ENCODE peak calls at places on chromosomes 7 and 10, in nine cellular contexts. F, Z, R, T, D, M, O, N and S are unnamed samples.
A peak's percentile ranks its signal among the peaks of the same experiment; 100 is the strongest.

GRCh38 chr7:55254596-55255500 is 110.3 kb upstream of the LANCL2 start:
- DNase-seq in F (peak; percentile 86), Z (peak; percentile 60), R (peak; percentile 77), T (peak; percentile 72), D (peak; percentile 81), M (peak; percentile 73), O (peak; percentile 69), N (peak; percentile 90), S (peak; percentile 68)

GRCh38 chr7:148783801-148784527 is 85.3 kb downstream of the CUL1 start:
- DNase-seq in F (no peak), Z (no peak), R (no peak), T (no peak), D (no peak), M (no peak), O (no peak), N (no peak), S (no peak)

GRCh38 chr10:88505680-88506215 is 77.4 kb downstream of the RNLS start:
- DNase-seq in F (no peak), Z (no peak), R (no peak), T (no peak), D (peak; percentile 13), M (no peak), O (no peak), N (no peak), S (no peak)

GRCh38 chr7:135321556-135321955 is 87.9 kb downstream of the STRA8 start:
- DNase-seq in F (no peak), Z (peak; percentile 5), R (peak; percentile 82), T (peak; percentile 68), D (peak; percentile 13), M (no peak), O (no peak), N (no peak), S (peak; percentile 82)

GRCh38 chr10:78336402-78336791 is 302.7 kb downstream of the RPS24 start:
- DNase-seq in F (no peak), Z (peak; percentile 79), R (no peak), T (peak; percentile 87), D (no peak), M (no peak), O (no peak), N (no peak), S (peak; percentile 67)

GRCh38 chr10:74889662-74889998 is 63.2 kb downstream of the KAT6B start:
- DNase-seq in F (no peak), Z (no peak), R (no peak), T (no peak), D (no peak), M (no peak), O (no peak), N (no peak), S (no peak)

GRCh38 chr7:7970620-7971307 is 2.2 kb downstream of the GLCCI1 start:
- DNase-seq in F (no peak), Z (no peak), R (peak; percentile 83), T (peak; percentile 13), D (peak; percentile 50), M (peak; percentile 44), O (no peak), N (peak; percentile 48), S (no peak)

GRCh38 chr10:71756441-71757191 is 16.7 kb downstream of the VSIR start:
- DNase-seq in F (no peak), Z (no peak), R (no peak), T (no peak), D (no peak), M (no peak), O (no peak), N (no peak), S (no peak)

GRCh38 chr10:98170249-98171117 is 36.0 kb downstream of the R3HCC1L start:
- DNase-seq in F (peak; percentile 38), Z (no peak), R (peak; percentile 56), T (peak; percentile 68), D (peak; percentile 79), M (peak; percentile 16), O (peak; percentile 14), N (peak; percentile 59), S (peak; percentile 70)

GRCh38 chr10:75187961-75188426 is 22.6 kb upstream of the VDAC2 start:
- DNase-seq in F (peak; percentile 68), Z (no peak), R (peak; percentile 62), T (peak; percentile 81), D (peak; percentile 48), M (no peak), O (peak; percentile 55), N (peak; percentile 68), S (peak; percentile 79)

GRCh38 chr7:30902466-30902865 is 9.2 kb upstream of the AQP1 start:
- DNase-seq in F (no peak), Z (no peak), R (no peak), T (no peak), D (no peak), M (no peak), O (no peak), N (no peak), S (no peak)

GRCh38 chr10:11745045-11745444 is 2.9 kb downstream of the ECHDC3 start:
- DNase-seq in F (no peak), Z (no peak), R (no peak), T (no peak), D (no peak), M (no peak), O (no peak), N (no peak), S (no peak)

GRCh38 chr7:34315032-34315431 is 343.0 kb upstream of the NPSR1 start:
- DNase-seq in F (no peak), Z (peak; percentile 55), R (no peak), T (peak; percentile 92), D (no peak), M (no peak), O (no peak), N (no peak), S (peak; percentile 88)

GRCh38 chr10:131184503-131184902 is 127.0 kb downstream of the TCERG1L start:
- DNase-seq in F (no peak), Z (no peak), R (no peak), T (no peak), D (no peak), M (no peak), O (no peak), N (no peak), S (no peak)

GRCh38 chr7:139886206-139886605 is 57.1 kb downstream of the TBXAS1 start:
- DNase-seq in F (no peak), Z (no peak), R (no peak), T (no peak), D (no peak), M (no peak), O (no peak), N (no peak), S (no peak)

GRCh38 chr7:31883761-31884164 is 186.4 kb downstream of the PDE1C start:
- DNase-seq in F (no peak), Z (peak; percentile 61), R (no peak), T (peak; percentile 76), D (no peak), M (peak; percentile 80), O (no peak), N (no peak), S (peak; percentile 70)

GRCh38 chr10:17175551-17175950 is 25.9 kb downstream of the TRDMT1 start:
- DNase-seq in F (no peak), Z (peak; percentile 38), R (no peak), T (peak; percentile 73), D (no peak), M (no peak), O (no peak), N (peak; percentile 59), S (peak; percentile 31)

GRCh38 chr10:97060441-97061084 is 125.2 kb downstream of the SLIT1 start:
- DNase-seq in F (no peak), Z (no peak), R (no peak), T (peak; percentile 3), D (no peak), M (no peak), O (no peak), N (no peak), S (no peak)

GRCh38 chr7:156703209-156703608 is 62.6 kb downstream of the RNF32 start:
- DNase-seq in F (no peak), Z (no peak), R (no peak), T (no peak), D (no peak), M (no peak), O (no peak), N (no peak), S (peak; percentile 12)

GRCh38 chr7:158133515-158134271 is 453.9 kb downstream of the PTPRN2 start:
- DNase-seq in F (no peak), Z (no peak), R (no peak), T (no peak), D (no peak), M (no peak), O (no peak), N (no peak), S (no peak)

GRCh38 chr10:11270135-11270857 is 252.6 kb downstream of the CELF2 start:
- DNase-seq in F (peak; percentile 53), Z (peak; percentile 31), R (peak; percentile 4), T (peak; percentile 67), D (peak; percentile 69), M (no peak), O (peak; percentile 80), N (peak; percentile 56), S (peak; percentile 77)

GRCh38 chr7:77710861-77711260 is 14.6 kb downstream of the RSBN1L start:
- DNase-seq in F (no peak), Z (no peak), R (no peak), T (no peak), D (no peak), M (no peak), O (no peak), N (no peak), S (no peak)